ENCODE peak calls at places on chromosome 9, in ten cellular contexts. M is mammary epithelial cell, R is suprapubic skin, P is right lobe of liver, O is stomach, L is brain microvascular endothelial cell, A is PC-9, B is small intestine, V is neuronal stem cell, X is GM12878. Q is an unnamed sample. For H3K27me3, the result is how much of the 10 kb centered on the place peaks cover.

GRCh38 chr9:69578026-69578425 is 94.1 kb downstream of the APBA1 start:
- DNase-seq in M (no peak), R (no peak), P (no peak), O (no peak), L (no peak), A (no peak), B (no peak), V (no peak), X (no peak), Q (no peak)

GRCh38 chr9:115777610-115778009 is 376.0 kb upstream of the PAPPA start:
- DNase-seq in M (no peak), R (no peak), P (no peak), O (no peak), L (no peak), A (no peak), B (no peak), V (no peak), X (no peak), Q (no peak)

GRCh38 chr9:70553718-70554673 is 139.5 kb upstream of the KLF9 start:
- DNase-seq in M (peak), R (no peak), P (no peak), O (no peak), L (no peak), A (no peak), B (no peak), V (peak), X (no peak), Q (peak)

GRCh38 chr9:98536542-98537173 is 172.1 kb downstream of the GABBR2 start:
- DNase-seq in M (no peak), R (no peak), P (no peak), O (no peak), L (no peak), A (no peak), B (peak), V (no peak), X (peak), Q (no peak)

GRCh38 chr9:27227192-27227591 is 69.8 kb downstream of the EQTN start:
- DNase-seq in M (peak), R (no peak), P (no peak), O (no peak), L (peak), A (peak), B (no peak), V (no peak), X (no peak), Q (no peak)

GRCh38 chr9:131252120-131252519 is 24.2 kb downstream of the FAM78A start:
- DNase-seq in M (no peak), R (no peak), P (no peak), O (no peak), L (no peak), A (no peak), B (no peak), V (no peak), X (no peak), Q (no peak)

GRCh38 chr9:121736964-121737462 is 85.6 kb downstream of the DAB2IP start:
- DNase-seq in M (no peak), R (no peak), P (no peak), O (peak), L (no peak), A (peak), B (peak), V (no peak), X (no peak), Q (no peak)

GRCh38 chr9:92071634-92072033 is 43.6 kb downstream of the SPTLC1 start:
- DNase-seq in M (no peak), R (no peak), P (no peak), O (no peak), L (no peak), A (no peak), B (no peak), V (no peak), X (no peak), Q (no peak)

GRCh38 chr9:73441890-73442818 is 290.5 kb downstream of the ANXA1 start:
- DNase-seq in M (peak), R (no peak), P (no peak), O (no peak), L (peak), A (no peak), B (no peak), V (no peak), X (no peak), Q (peak)

GRCh38 chr9:123327697-123328100 is 28.3 kb upstream of the CRB2 start:
- DNase-seq in M (peak), R (no peak), P (no peak), O (peak), L (no peak), A (peak), B (peak), V (no peak), X (no peak), Q (no peak)

GRCh38 chr9:19411316-19411715 is 2.5 kb downstream of the ACER2 start:
- DNase-seq in M (no peak), R (no peak), P (no peak), O (no peak), L (peak), A (no peak), B (no peak), V (no peak), X (no peak), Q (no peak)

GRCh38 chr9:87464110-87464991 is 33.3 kb upstream of the DAPK1 start:
- DNase-seq in M (peak), R (no peak), P (no peak), O (no peak), L (no peak), A (peak), B (no peak), V (no peak), X (peak), Q (no peak)

GRCh38 chr9:111481885-111482636 is 2.1 kb downstream of the ECPAS start:
- DNase-seq in M (peak), R (no peak), P (no peak), O (no peak), L (peak), A (peak), B (no peak), V (peak), X (no peak), Q (no peak)

GRCh38 chr9:22307013-22307711 is 139.5 kb upstream of the DMRTA1 start:
- DNase-seq in M (peak), R (no peak), P (no peak), O (peak), L (peak), A (peak), B (peak), V (peak), X (no peak), Q (peak)

DNA sequence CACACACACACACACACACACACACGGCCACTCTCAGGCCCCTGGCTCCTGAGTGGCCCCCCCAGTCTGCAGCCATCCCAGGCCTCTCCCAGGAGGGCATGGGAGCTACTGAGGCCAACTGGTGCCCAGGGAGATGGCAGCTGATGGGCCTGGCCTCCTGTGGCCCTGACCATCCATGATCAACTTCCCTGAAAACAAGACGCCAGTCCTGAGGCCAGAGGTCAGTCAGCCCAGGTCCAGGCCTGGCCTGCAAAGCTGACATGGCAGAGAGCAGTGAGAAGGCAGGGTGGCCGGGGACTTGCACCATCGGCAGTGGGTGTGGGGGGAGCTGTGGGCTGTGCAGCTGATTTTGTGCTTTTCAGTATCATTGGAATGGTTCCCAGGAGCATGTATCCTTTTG is 47.0 kb downstream of the SARDH start:
- DNase-seq in M (no peak), R (no peak), P (peak), O (no peak), L (no peak), A (no peak), B (no peak), V (no peak), X (no peak), Q (no peak)
- H3K27me3 ChIP-seq in M (under half), R (under half), P (under half), O (under half), L (under half), A (under half), B (under half), V (under half), X (under half), Q (under half)

GRCh38 chr9:4491621-4491975 is 1.3 kb downstream of the SLC1A1 start:
- DNase-seq in M (no peak), R (no peak), P (no peak), O (peak), L (no peak), A (peak), B (peak), V (no peak), X (no peak), Q (no peak)
- H3K4me3 ChIP-seq in M (no peak), R (peak), P (peak), O (peak), L (peak), A (peak), B (peak), V (no peak), X (peak), Q (peak)

DNA sequence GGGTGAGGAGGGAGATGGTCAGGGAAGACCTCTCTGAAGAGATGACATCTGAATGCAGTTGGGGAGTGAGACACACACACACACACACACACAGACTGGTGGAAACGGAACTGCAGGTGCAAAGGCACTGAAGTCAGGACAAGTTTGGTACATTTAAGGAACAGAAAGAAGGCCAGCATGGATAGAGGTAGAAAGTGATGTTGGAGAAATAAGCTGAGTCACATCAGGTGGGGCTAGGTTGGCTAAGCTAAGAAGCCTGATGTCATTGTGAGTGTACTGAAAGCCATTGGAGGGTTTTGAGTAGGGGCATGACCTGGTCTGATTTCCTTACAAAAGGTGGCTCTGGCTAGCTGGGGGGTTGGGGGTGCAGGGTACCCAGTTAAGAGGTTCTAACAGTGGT is 3.1 kb downstream of the BSPRY start:
- DNase-seq in M (peak), R (no peak), P (no peak), O (no peak), L (no peak), A (peak), B (no peak), V (no peak), X (no peak), Q (no peak)
- H3K27me3 ChIP-seq in M (under half), R (under half), P (under half), O (under half), L (under half), A (under half), B (under half), V (under half), X (under half), Q (under half)

DNA sequence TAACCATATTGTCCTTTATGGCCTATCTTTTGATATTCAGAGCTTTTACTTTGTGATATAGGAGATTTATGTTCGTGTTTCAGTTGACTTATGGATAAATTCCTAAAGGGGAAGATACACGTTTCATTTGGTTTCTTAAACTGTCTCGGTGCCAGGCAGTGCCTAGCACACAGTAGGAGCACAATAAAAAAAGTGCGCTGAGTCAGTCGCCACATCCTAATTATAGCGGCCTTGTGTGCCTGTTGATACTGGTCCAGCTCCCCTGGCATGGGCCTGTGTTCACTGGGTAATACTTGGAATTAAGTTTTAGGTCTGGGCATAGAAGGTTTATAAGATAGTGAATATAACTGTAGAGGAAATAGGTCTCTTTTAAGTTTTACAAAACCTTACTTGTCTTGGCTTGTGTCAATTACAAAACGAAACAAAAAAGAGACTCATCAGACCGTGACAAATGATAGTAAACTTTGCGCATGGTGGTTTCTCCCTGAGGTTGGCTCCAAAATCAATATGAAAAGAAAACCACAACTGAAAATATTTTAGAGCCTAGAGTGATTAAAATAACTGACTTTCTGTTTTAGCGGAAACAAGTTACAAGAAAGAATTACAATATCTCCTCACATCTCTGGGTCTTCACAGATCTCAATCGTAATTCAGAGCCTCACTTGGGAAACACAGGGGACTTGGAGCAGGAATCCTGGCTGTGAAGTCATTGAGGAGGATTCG is 84.8 kb downstream of the MVB12B start:
- DNase-seq in M (peak), R (no peak), P (no peak), O (no peak), L (no peak), A (peak), B (peak), V (no peak), X (peak), Q (peak)
- H3K4me3 ChIP-seq in M (peak), R (no peak), P (no peak), O (no peak), L (no peak), A (no peak), B (no peak), V (no peak), X (peak), Q (no peak)

GRCh38 chr9:32782476-32783167 is 718 bp upstream of the TMEM215 start:
- DNase-seq in M (no peak), R (no peak), P (no peak), O (no peak), L (no peak), A (no peak), B (no peak), V (no peak), X (no peak), Q (no peak)

GRCh38 chr9:32783168-32783891 is at the start of gene TMEM215:
- DNase-seq in M (peak), R (peak), P (peak), O (no peak), L (no peak), A (no peak), B (no peak), V (peak), X (no peak), Q (no peak)
- H3K27me3 ChIP-seq in M (under half), R (under half), P (under half), O (under half), L (under half), A (under half), B (under half), V (under half), X (under half), Q (under half)

GRCh38 chr9:127976943-127977871 is 3.6 kb downstream of the EEIG1 start:
- DNase-seq in M (no peak), R (no peak), P (peak), O (no peak), L (no peak), A (no peak), B (no peak), V (no peak), X (no peak), Q (no peak)
- H3K4me3 ChIP-seq in M (no peak), R (peak), P (peak), O (peak), L (no peak), A (peak), B (peak), V (peak), X (peak), Q (no peak)